ENCODE peak calls at places on chromosomes 11 and 22, in four cellular contexts. I is stimulated activated CD8-positive, alpha-beta memory T cell treated with anti-CD3 and anti-CD28 coated beads, Interleukin-2, amount 100 ng/mL, for 1 hour; O is transverse colon; Q is germinal center. W is an unnamed sample.

GRCh38 chr11:68340003-68340767 is 27.8 kb downstream of the LRP5 start:
- DNase-seq in Q (no peak), O (no peak), I (no peak), W (no peak)

GRCh38 chr22:47194476-47195155 is 432.2 kb downstream of the TBC1D22A start:
- DNase-seq in I (no peak), Q (no peak), O (no peak), W (no peak)

GRCh38 chr11:110785398-110785797 is 73.2 kb upstream of the ARHGAP20 start:
- DNase-seq in O (no peak), Q (no peak), I (no peak), W (no peak)

GRCh38 chr22:35631597-35631996 is 14.5 kb upstream of the MB start:
- DNase-seq in Q (peak), O (peak), I (no peak), W (peak)

GRCh38 chr11:74157169-74157568 is 13.6 kb downstream of the C2CD3 start:
- DNase-seq in Q (no peak), O (no peak), I (no peak), W (no peak)

GRCh38 chr11:78210000-78210608 is 21.4 kb downstream of the USP35 start:
- DNase-seq in Q (no peak), O (no peak), I (no peak), W (no peak)

GRCh38 chr22:20904008-20904979 is 12.9 kb upstream of the CRKL start:
- DNase-seq in Q (no peak), I (no peak), O (no peak), W (no peak)

GRCh38 chr22:34851918-34852662 is 213.9 kb upstream of the ISX start:
- DNase-seq in Q (no peak), I (no peak), O (no peak), W (no peak)

GRCh38 chr22:24977370-24978230 is 25.1 kb downstream of the KIAA1671 start:
- DNase-seq in I (no peak), O (peak), Q (no peak), W (peak)

GRCh38 chr11:16767137-16767536 is 28.7 kb downstream of the C11orf58 start:
- DNase-seq in I (no peak), O (no peak), Q (no peak), W (no peak)

GRCh38 chr11:110473666-110474065 is 43.9 kb downstream of the FDX1 start:
- DNase-seq in O (no peak), I (no peak), Q (no peak), W (no peak)

GRCh38 chr11:19093976-19094375 is 23.0 kb upstream of the ZDHHC13 start:
- DNase-seq in I (no peak), Q (no peak), O (no peak), W (no peak)

GRCh38 chr11:97772696-97773095 is 1248.1 kb upstream of the CNTN5 start:
- DNase-seq in O (no peak), Q (no peak), I (no peak), W (no peak)

GRCh38 chr22:39242809-39243442 is 1.9 kb downstream of the PDGFB start:
- DNase-seq in I (no peak), O (no peak), Q (no peak), W (no peak)

GRCh38 chr11:18394928-18395734 is 768 bp downstream of the LDHA start:
- DNase-seq in Q (peak), O (peak), I (no peak), W (no peak)

GRCh38 chr11:125464266-125464662 is 31.8 kb downstream of the FEZ1 start:
- DNase-seq in I (no peak), O (no peak), Q (no peak), W (no peak)

GRCh38 chr11:61598886-61599868 is 18.3 kb upstream of the SYT7 start:
- DNase-seq in I (no peak), Q (no peak), O (no peak), W (peak)

GRCh38 chr11:78161937-78162336 is 22.5 kb upstream of the ALG8 start:
- DNase-seq in O (peak), Q (no peak), I (no peak), W (no peak)

GRCh38 chr11:66844496-66845142 is 1.4 kb downstream of the RCE1 start:
- DNase-seq in Q (no peak), I (no peak), O (no peak), W (no peak)

GRCh38 chr11:5596611-5597201 is at the start of gene TRIM6:
- DNase-seq in O (peak), I (no peak), Q (no peak), W (peak)

GRCh38 chr11:6755303-6755952 is 16.3 kb downstream of the OR2AG2 start:
- DNase-seq in Q (peak), O (peak), I (no peak), W (peak)

GRCh38 chr22:17808688-17809403 is 34.6 kb upstream of the BID start:
- DNase-seq in Q (no peak), I (no peak), O (no peak), W (peak)

W was measured in nephron progenitor cell.